ENCODE peak calls at places on chromosomes 6 and 20, in seven cellular contexts. A is bronchial epithelial cell, S is neural crest cell, K is dorsolateral prefrontal cortex, V is RWPE1, Y is cardiac fibroblast, D is lung. Q is an unnamed sample.

GRCh38 chr6:75201901-75202672 is 3.8 kb downstream of the COL12A1 start:
- DNase-seq in A (no peak), S (peak), K (peak), V (no peak), Y (peak), D (no peak), Q (peak)

GRCh38 chr6:90080876-90081464 is 186.7 kb downstream of the GJA10 start:
- DNase-seq in A (no peak), S (no peak), K (no peak), V (no peak), Y (no peak), D (no peak), Q (no peak)

GRCh38 chr6:96013531-96013930 is 2.2 kb upstream of the FUT9 start:
- DNase-seq in A (no peak), S (no peak), K (no peak), V (no peak), Y (no peak), D (no peak), Q (no peak)

GRCh38 chr6:168550326-168550725 is 109.3 kb downstream of the SMOC2 start:
- DNase-seq in A (no peak), S (no peak), K (no peak), V (no peak), Y (no peak), D (no peak), Q (no peak)

GRCh38 chr6:144908004-144908403 is 622.9 kb downstream of the UTRN start:
- DNase-seq in A (no peak), S (no peak), K (no peak), V (no peak), Y (no peak), D (no peak), Q (no peak)

GRCh38 chr20:50710492-50711063 is 19.2 kb upstream of the RIPOR3 start:
- DNase-seq in A (peak), S (no peak), K (no peak), V (no peak), Y (peak), D (no peak), Q (no peak)

GRCh38 chr20:46023148-46023484 is 5.9 kb upstream of the SLC12A5 start:
- DNase-seq in A (no peak), S (no peak), K (no peak), V (no peak), Y (no peak), D (no peak), Q (no peak)

GRCh38 chr20:61517419-61517818 is 265.4 kb downstream of the CDH4 start:
- DNase-seq in A (no peak), S (no peak), K (no peak), V (no peak), Y (no peak), D (no peak), Q (no peak)

GRCh38 chr6:153121311-153121710 is 9.8 kb downstream of the RGS17 start:
- DNase-seq in A (no peak), S (no peak), K (no peak), V (no peak), Y (peak), D (no peak), Q (no peak)

GRCh38 chr6:14399635-14400034 is 282.1 kb downstream of the CD83 start:
- DNase-seq in A (no peak), S (no peak), K (no peak), V (no peak), Y (no peak), D (no peak), Q (no peak)

GRCh38 chr6:14397518-14397901 is 279.9 kb downstream of the CD83 start:
- DNase-seq in A (no peak), S (no peak), K (no peak), V (no peak), Y (no peak), D (no peak), Q (no peak)

GRCh38 chr6:14396392-14396791 is 278.8 kb downstream of the CD83 start:
- DNase-seq in A (no peak), S (no peak), K (no peak), V (no peak), Y (no peak), D (no peak), Q (no peak)

GRCh38 chr6:14398953-14399352 is 281.4 kb downstream of the CD83 start:
- DNase-seq in A (no peak), S (no peak), K (no peak), V (no peak), Y (no peak), D (no peak), Q (no peak)

DNA sequence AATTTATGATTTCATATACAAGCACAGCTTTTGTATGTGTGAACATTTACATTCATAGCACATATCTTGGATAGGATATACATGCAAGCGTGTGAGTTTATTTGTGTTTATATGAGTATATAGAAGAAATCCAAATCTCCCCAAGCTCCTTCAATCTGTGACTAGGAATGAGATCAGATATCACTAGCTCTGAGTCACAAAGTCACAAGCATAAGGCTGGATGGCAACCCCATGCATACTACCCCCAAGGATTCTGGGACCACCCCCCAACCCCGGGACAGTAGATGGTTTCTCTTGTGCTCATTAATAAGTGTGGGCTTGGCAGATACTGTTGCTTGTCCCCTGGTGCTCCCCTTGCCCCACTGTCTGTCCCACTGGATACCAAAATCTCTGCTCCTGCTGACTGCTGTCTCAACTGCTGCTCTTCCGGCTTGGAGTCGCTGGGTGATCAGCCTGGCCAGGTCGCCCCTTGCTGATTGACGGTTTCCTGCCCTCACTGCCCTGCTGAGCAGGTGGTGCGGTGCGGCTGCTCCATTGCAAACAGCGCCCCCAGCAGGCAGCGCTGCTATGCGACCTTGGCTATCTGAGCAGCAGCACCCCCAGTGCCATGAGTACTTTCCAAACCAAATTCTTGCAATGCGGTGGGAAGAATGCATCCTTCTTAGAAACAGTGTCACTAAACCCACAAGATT is 279.4 kb downstream of the CD83 start:
- DNase-seq in A (peak), S (no peak), K (no peak), V (peak), Y (peak), D (no peak), Q (no peak)
- TF ChIP-seq CTCF in A (peak), S (peak), K (no peak), V (no peak), Y (peak), D (no peak), Q (peak)

GRCh38 chr6:46130665-46131064 is 876 bp downstream of the ENPP4 start:
- DNase-seq in A (no peak), S (no peak), K (no peak), V (no peak), Y (no peak), D (no peak), Q (no peak)

GRCh38 chr6:46134216-46134615 is 4.4 kb downstream of the ENPP4 start:
- DNase-seq in A (no peak), S (no peak), K (no peak), V (no peak), Y (no peak), D (no peak), Q (no peak)

GRCh38 chr6:46129301-46129633 is 522 bp upstream of the ENPP4 start:
- DNase-seq in A (peak), S (no peak), K (no peak), V (no peak), Y (no peak), D (no peak), Q (no peak)

GRCh38 chr6:46128476-46128875 is 1.3 kb upstream of the ENPP4 start:
- DNase-seq in A (no peak), S (no peak), K (no peak), V (no peak), Y (no peak), D (no peak), Q (no peak)

GRCh38 chr6:46129634-46130505 is at the start of gene ENPP4:
- DNase-seq in A (peak), S (peak), K (peak), V (peak), Y (peak), D (peak), Q (peak)
- TF ChIP-seq CTCF in A (no peak), S (peak), K (peak), V (no peak), Y (no peak), D (no peak), Q (no peak)

GRCh38 chr6:87551799-87552198 is 38.0 kb downstream of the RARS2 start:
- DNase-seq in A (no peak), S (no peak), K (no peak), V (no peak), Y (no peak), D (no peak), Q (no peak)
- TF ChIP-seq CTCF in A (no peak), S (no peak), K (no peak), V (no peak), Y (no peak), D (no peak), Q (no peak)

DNA sequence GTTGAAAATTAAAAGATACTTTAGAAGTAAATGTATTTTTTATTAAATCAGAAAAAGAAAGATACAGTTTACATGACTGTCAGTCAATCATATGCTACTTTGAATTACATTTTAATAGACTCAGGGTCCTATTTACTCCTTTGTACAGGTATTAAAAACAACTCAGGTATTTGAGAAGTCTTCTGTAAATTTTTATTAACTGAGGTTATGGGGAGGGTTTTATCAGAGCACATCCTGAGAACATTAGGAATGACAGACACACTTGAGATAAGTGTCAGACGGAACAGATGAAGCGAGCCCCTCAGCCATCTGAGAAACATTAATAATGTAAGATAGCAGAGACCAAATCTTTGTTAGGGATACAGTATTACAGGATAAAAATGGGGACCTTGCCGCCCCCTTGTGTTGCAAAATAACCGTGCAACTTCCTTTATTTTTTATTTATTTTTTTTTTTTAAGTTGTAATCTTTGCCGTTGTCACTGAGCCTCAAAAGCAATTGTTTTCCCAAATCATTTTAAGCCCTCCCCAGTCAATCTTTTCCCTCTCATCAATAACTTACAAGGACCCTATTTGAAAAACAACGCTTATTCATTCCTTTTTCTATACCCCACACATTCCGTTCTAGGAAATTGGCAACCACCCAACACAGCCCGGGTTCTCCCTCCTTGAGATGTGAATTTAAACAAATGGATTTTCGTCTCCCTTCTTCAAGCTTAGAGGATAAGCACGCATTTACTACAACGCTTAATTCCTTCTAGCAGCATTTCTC is 126.7 kb downstream of the BCAS1 start:
- DNase-seq in A (peak), S (no peak), K (no peak), V (peak), Y (peak), D (no peak), Q (no peak)
- TF ChIP-seq CTCF in A (peak), S (peak), K (peak), V (peak), Y (peak), D (no peak), Q (peak)

DNA sequence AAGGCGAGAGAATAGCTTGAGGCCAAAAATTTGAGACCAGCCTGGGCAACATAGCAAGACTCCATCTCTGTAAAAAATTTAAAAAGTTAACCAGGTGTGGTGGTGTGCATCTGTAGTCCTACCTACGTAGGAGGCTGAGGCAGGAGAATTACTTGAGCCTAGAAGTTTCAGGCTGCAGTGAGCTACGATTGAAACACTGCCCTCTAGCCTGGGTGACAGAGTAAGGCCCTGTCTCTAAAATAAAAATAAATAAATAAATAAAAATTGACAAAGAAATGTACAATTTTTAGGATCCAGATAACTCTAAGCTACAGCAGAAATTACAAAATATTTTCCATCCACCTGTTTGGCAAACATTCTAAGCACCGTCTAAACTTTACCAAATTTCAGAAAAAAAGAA is 941.0 kb upstream of the ADGRB3 start:
- DNase-seq in A (no peak), S (no peak), K (no peak), V (no peak), Y (no peak), D (no peak), Q (no peak)
- TF ChIP-seq CTCF in A (peak), S (peak), K (no peak), V (no peak), Y (peak), D (no peak), Q (no peak)

DNA sequence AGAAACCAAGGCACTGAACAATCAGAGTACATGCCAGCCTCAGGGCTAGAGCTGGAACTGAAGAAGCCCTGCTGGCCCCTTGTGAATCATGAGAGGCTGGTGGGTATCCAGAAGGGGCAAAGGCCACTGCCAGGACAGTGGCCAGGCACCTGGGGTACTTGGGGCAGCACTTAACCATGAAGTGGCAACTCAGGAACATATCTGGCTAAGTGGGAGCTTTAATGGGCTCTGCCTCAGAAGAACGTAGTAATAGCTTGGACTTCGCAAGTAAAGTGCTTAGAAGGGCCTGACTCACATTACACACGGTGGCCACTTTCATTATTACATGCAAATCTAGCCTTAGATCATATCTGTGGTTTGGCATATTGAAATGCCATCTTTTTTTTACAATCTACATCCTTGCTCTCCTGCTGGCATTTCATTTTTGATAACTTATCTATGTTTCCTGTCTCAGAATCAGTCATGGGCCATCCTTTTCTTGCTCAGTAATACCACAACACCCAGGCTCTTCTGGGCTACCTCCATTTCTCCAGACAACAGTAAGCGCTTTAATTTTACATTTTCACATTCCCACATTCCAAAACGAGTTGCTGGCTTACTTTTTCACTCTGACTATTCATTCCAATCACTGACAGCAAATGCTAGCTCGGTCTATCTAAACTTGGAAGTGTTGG is 21.6 kb downstream of the NAPB start:
- DNase-seq in A (no peak), S (no peak), K (no peak), V (no peak), Y (peak), D (peak), Q (no peak)
- TF ChIP-seq CTCF in A (no peak), S (peak), K (no peak), V (no peak), Y (peak), D (no peak), Q (peak)